ENCODE peak calls at places on chromosomes 4 and X, in eight cellular contexts. C, E, S, D, W, A, Z and G are unnamed samples.

GRCh38 chr4:126495163-126495752 is 1137.5 kb upstream of the INTU start:
- DNase-seq in A (no peak), C (no peak), Z (no peak), W (no peak), E (no peak), D (no peak), S (no peak), G (no peak)

GRCh38 chrX:118039591-118039990 is 77.0 kb downstream of the KLHL13 start:
- DNase-seq in A (no peak), C (no peak), D (no peak), E (no peak), W (no peak), S (no peak), Z (no peak), G (no peak)

GRCh38 chrX:69024931-69025330 is 140.3 kb downstream of the PJA1 start:
- DNase-seq in S (no peak), E (no peak), A (peak), W (no peak), D (peak), C (peak), Z (no peak), G (peak)

GRCh38 chr4:1003271-1004070 is 8.0 kb upstream of the FGFRL1 start:
- DNase-seq in A (peak), S (no peak), Z (no peak), E (no peak), D (no peak), C (no peak), W (no peak), G (no peak)

GRCh38 chr4:110085131-110085530 is 113.3 kb downstream of the ELOVL6 start:
- DNase-seq in Z (no peak), C (peak), S (peak), D (peak), E (no peak), A (no peak), W (no peak), G (no peak)

GRCh38 chr4:74631338-74631737 is 163.0 kb downstream of the BTC start:
- DNase-seq in D (no peak), S (no peak), E (no peak), A (no peak), Z (no peak), C (no peak), W (no peak), G (no peak)

GRCh38 chrX:21990812-21991211 is 41.3 kb upstream of the PHEX start:
- DNase-seq in D (no peak), E (no peak), W (no peak), A (no peak), Z (no peak), C (no peak), S (no peak), G (no peak)

GRCh38 chr4:15420642-15421041 is 7.2 kb upstream of the C1QTNF7 start:
- DNase-seq in W (no peak), E (no peak), C (peak), A (no peak), Z (no peak), S (no peak), D (no peak), G (no peak)

GRCh38 chr4:96183630-96184029 is 343.7 kb downstream of the PDHA2 start:
- DNase-seq in W (no peak), E (no peak), A (no peak), S (no peak), C (no peak), Z (no peak), D (no peak), G (no peak)

GRCh38 chr4:12723849-12724447 is 760.2 kb downstream of the RAB28 start:
- DNase-seq in Z (no peak), A (no peak), E (no peak), D (no peak), C (no peak), S (no peak), W (no peak), G (no peak)

GRCh38 chr4:184825394-184826314 is at the start of gene ACSL1:
- DNase-seq in D (peak), C (peak), A (peak), E (no peak), S (peak), W (peak), Z (peak), G (no peak)